ENCODE peak calls at places on chromosomes 13 and 19, in six cellular contexts. F, I, M, T, E and N are unnamed samples.

GRCh38 chr13:25630327-25630726 is 258.6 kb downstream of the ATP8A2 start:
- DNase-seq in F (no peak), I (no peak), M (no peak), T (no peak), E (no peak), N (no peak)

GRCh38 chr19:11420894-11421606 is 1.9 kb upstream of the RGL3 start:
- DNase-seq in F (no peak), I (no peak), M (no peak), T (no peak), E (no peak), N (no peak)

GRCh38 chr19:33639034-33639681 is 17.4 kb downstream of the CHST8 start:
- DNase-seq in F (no peak), I (no peak), M (no peak), T (no peak), E (no peak), N (no peak)

GRCh38 chr19:49097453-49098288 is 12.4 kb downstream of the SNRNP70 start:
- DNase-seq in F (no peak), I (peak), M (peak), T (peak), E (peak), N (peak)

GRCh38 chr19:15216363-15216762 is 15.6 kb upstream of the NOTCH3 start:
- DNase-seq in F (no peak), I (no peak), M (no peak), T (no peak), E (no peak), N (no peak)

GRCh38 chr19:18633321-18633720 is 3.5 kb upstream of the KLHL26 start:
- DNase-seq in F (peak), I (no peak), M (no peak), T (peak), E (no peak), N (no peak)

GRCh38 chr13:44747179-44747578 is 171.0 kb upstream of the TSC22D1 start:
- DNase-seq in F (no peak), I (no peak), M (no peak), T (no peak), E (no peak), N (no peak)

GRCh38 chr19:55383789-55384575 is at the start of gene TMEM238:
- DNase-seq in F (peak), I (peak), M (peak), T (no peak), E (no peak), N (peak)

GRCh38 chr13:24228852-24229458 is 68.4 kb downstream of the SPATA13 start:
- DNase-seq in F (no peak), I (no peak), M (no peak), T (no peak), E (no peak), N (peak)

GRCh38 chr13:41746259-41746658 is 214.7 kb downstream of the VWA8 start:
- DNase-seq in F (no peak), I (no peak), M (no peak), T (no peak), E (no peak), N (peak)

GRCh38 chr19:48102870-48103751 is 7.5 kb downstream of the PLA2G4C start:
- DNase-seq in F (no peak), I (no peak), M (no peak), T (peak), E (no peak), N (peak)

GRCh38 chr13:93859666-93860065 is 619.8 kb downstream of the DCT start:
- DNase-seq in F (no peak), I (no peak), M (no peak), T (no peak), E (no peak), N (no peak)

GRCh38 chr13:110334841-110335490 is 27.9 kb downstream of the COL4A2 start:
- DNase-seq in F (no peak), I (no peak), M (no peak), T (no peak), E (no peak), N (no peak)

GRCh38 chr13:114053026-114053425 is 79.2 kb upstream of the C13orf46 start:
- DNase-seq in F (no peak), I (no peak), M (no peak), T (no peak), E (no peak), N (no peak)

GRCh38 chr13:44972956-44973581 is 16.2 kb downstream of the NUFIP1 start:
- DNase-seq in F (no peak), I (no peak), M (no peak), T (no peak), E (no peak), N (peak)

GRCh38 chr19:1241417-1242095 is at the start of gene ATP5F1D:
- DNase-seq in F (peak), I (peak), M (peak), T (peak), E (peak), N (peak)

GRCh38 chr19:14871619-14872230 is 14.2 kb downstream of the OR7A17 start:
- DNase-seq in F (no peak), I (no peak), M (no peak), T (no peak), E (no peak), N (peak)

GRCh38 chr13:67736646-67737420 is 506.7 kb upstream of the PCDH9 start:
- DNase-seq in F (no peak), I (no peak), M (no peak), T (peak), E (no peak), N (peak)

GRCh38 chr13:51324714-51325440 is 14.6 kb upstream of the SERPINE3 start:
- DNase-seq in F (no peak), I (no peak), M (no peak), T (no peak), E (no peak), N (no peak)

GRCh38 chr13:114057131-114058050 is 75.0 kb downstream of the RASA3 start:
- DNase-seq in F (no peak), I (no peak), M (no peak), T (no peak), E (no peak), N (no peak)

GRCh38 chr19:19207637-19208582 is 3.8 kb upstream of the NCAN start:
- DNase-seq in F (no peak), I (no peak), M (no peak), T (no peak), E (no peak), N (no peak)

GRCh38 chr19:44598355-44598754 is 15.0 kb upstream of the IGSF23 start:
- DNase-seq in F (no peak), I (no peak), M (no peak), T (no peak), E (no peak), N (no peak)

GRCh38 chr19:50263176-50263575 is 59.8 kb downstream of the MYH14 start:
- DNase-seq in F (no peak), I (no peak), M (no peak), T (no peak), E (no peak), N (no peak)

GRCh38 chr13:19959141-19959830 is 759 bp downstream of the ZMYM2 start:
- DNase-seq in F (peak), I (peak), M (peak), T (no peak), E (peak), N (peak)

GRCh38 chr19:4870025-4870700 is 2.7 kb upstream of the PLIN3 start:
- DNase-seq in F (peak), I (peak), M (no peak), T (no peak), E (peak), N (peak)

GRCh38 chr13:90890435-90890834 is 457.1 kb upstream of the MIR17HG start:
- DNase-seq in F (no peak), I (no peak), M (no peak), T (no peak), E (no peak), N (no peak)

GRCh38 chr13:35888327-35888940 is 242.7 kb downstream of the DCLK1 start:
- DNase-seq in F (no peak), I (no peak), M (no peak), T (peak), E (no peak), N (no peak)

GRCh38 chr19:50016225-50016807 is 8.9 kb downstream of the VRK3 start:
- DNase-seq in F (no peak), I (no peak), M (no peak), T (no peak), E (no peak), N (no peak)

GRCh38 chr19:34363094-34363493 is 1.9 kb upstream of the GPI start:
- DNase-seq in F (no peak), I (no peak), M (no peak), T (no peak), E (no peak), N (no peak)

GRCh38 chr13:93673885-93674284 is 447.3 kb downstream of the GPC6 start:
- DNase-seq in F (no peak), I (no peak), M (no peak), T (no peak), E (no peak), N (no peak)

GRCh38 chr19:11814707-11815050 is 606 bp downstream of the ZNF440 start:
- DNase-seq in F (peak), I (no peak), M (no peak), T (no peak), E (no peak), N (peak)

GRCh38 chr13:68927387-68928026 is 1180.1 kb upstream of the ATXN8OS start:
- DNase-seq in F (no peak), I (no peak), M (no peak), T (no peak), E (no peak), N (no peak)

GRCh38 chr13:38398810-38399493 is 49.3 kb downstream of the UFM1 start:
- DNase-seq in F (no peak), I (no peak), M (no peak), T (no peak), E (no peak), N (peak)

GRCh38 chr13:49064459-49064858 is 88.7 kb downstream of the FNDC3A start:
- DNase-seq in F (no peak), I (no peak), M (no peak), T (no peak), E (no peak), N (no peak)

GRCh38 chr13:43573787-43574562 is 212.8 kb downstream of the ENOX1 start:
- DNase-seq in F (no peak), I (no peak), M (no peak), T (no peak), E (no peak), N (no peak)

GRCh38 chr19:57850553-57851017 is 926 bp downstream of the ZNF587 start:
- DNase-seq in F (peak), I (no peak), M (no peak), T (no peak), E (no peak), N (peak)

GRCh38 chr13:71412231-71412630 is 454.8 kb downstream of the DACH1 start:
- DNase-seq in F (no peak), I (no peak), M (no peak), T (no peak), E (no peak), N (no peak)

GRCh38 chr19:35195822-35196221 is 32.7 kb downstream of the FAM187B start:
- DNase-seq in F (no peak), I (no peak), M (no peak), T (no peak), E (no peak), N (peak)

GRCh38 chr19:38429055-38429810 is 3.2 kb upstream of the RASGRP4 start:
- DNase-seq in F (no peak), I (no peak), M (no peak), T (no peak), E (no peak), N (no peak)

GRCh38 chr19:51111606-51112005 is 3.4 kb upstream of the CTU1 start:
- DNase-seq in F (no peak), I (no peak), M (no peak), T (no peak), E (no peak), N (no peak)